ENCODE peak calls at places on chromosomes 11 and 22, in four cellular contexts. D is activated CD8-positive, alpha-beta memory T cell treated with anti-CD3 and anti-CD28 coated beads for 1 hour; Z is frontal cortex; U is dorsolateral prefrontal cortex. J is an unnamed sample.

GRCh38 chr22:44583076-44583760 is 85.2 kb upstream of the RTL6 start:
- DNase-seq in D (no peak), U (peak), Z (no peak), J (no peak)

GRCh38 chr11:126839496-126839895 is 161.1 kb downstream of the KIRREL3 start:
- DNase-seq in D (no peak), U (no peak), Z (peak), J (no peak)

GRCh38 chr11:113859665-113860064 is 15.7 kb downstream of the USP28 start:
- DNase-seq in D (no peak), Z (no peak), U (no peak), J (no peak)

GRCh38 chr11:68704887-68705286 is 20.5 kb downstream of the GAL start:
- DNase-seq in D (no peak), Z (no peak), U (no peak), J (no peak)

GRCh38 chr11:14144905-14145304 is 182.4 kb downstream of the SPON1 start:
- DNase-seq in Z (no peak), D (no peak), U (no peak), J (no peak)

GRCh38 chr11:126603486-126603885 is 248.0 kb downstream of the ST3GAL4 start:
- DNase-seq in Z (no peak), U (no peak), D (no peak), J (no peak)

GRCh38 chr11:123301696-123302400 is 106.8 kb upstream of the CLMP start:
- DNase-seq in U (peak), Z (peak), D (peak), J (peak)

GRCh38 chr11:61362542-61362875 is 335 bp downstream of the TMEM138 start:
- DNase-seq in Z (no peak), D (no peak), U (no peak), J (no peak)

GRCh38 chr11:15170170-15170569 is 55.4 kb downstream of the INSC start:
- DNase-seq in D (no peak), U (no peak), Z (no peak), J (no peak)

GRCh38 chr11:48116843-48117242 is 99.8 kb upstream of the OR4B1 start:
- DNase-seq in D (no peak), Z (no peak), U (no peak), J (no peak)

GRCh38 chr11:70473873-70474690 is 75.8 kb downstream of the CTTN start:
- DNase-seq in Z (no peak), U (no peak), D (no peak), J (no peak)

GRCh38 chr11:88552377-88553029 is 215.0 kb upstream of the CTSC start:
- DNase-seq in D (peak), U (no peak), Z (no peak), J (no peak)

GRCh38 chr11:123330071-123330470 is 100.0 kb upstream of the GRAMD1B start:
- DNase-seq in U (no peak), Z (no peak), D (no peak), J (no peak)